ENCODE peak calls at places on chromosomes 6 and 20, in five cellular contexts. K is A673, J is suprapubic skin, S is astrocyte of the spinal cord, A is cardiac fibroblast. Y is an unnamed sample.

GRCh38 chr6:26269406-26270120 is 95.4 kb upstream of the BTN3A2 start:
- DNase-seq in K (peak), J (no peak), S (no peak), A (peak), Y (no peak)

GRCh38 chr20:6265204-6265904 is 142.5 kb upstream of the FERMT1 start:
- DNase-seq in K (peak), J (no peak), S (peak), A (peak), Y (peak)

GRCh38 chr6:40350942-40351217 is 236.3 kb downstream of the LRFN2 start:
- DNase-seq in K (no peak), J (no peak), S (no peak), A (no peak), Y (no peak)

GRCh38 chr20:7454047-7454446 is 486.2 kb downstream of the HAO1 start:
- DNase-seq in K (no peak), J (no peak), S (no peak), A (no peak), Y (no peak)

GRCh38 chr20:16713056-16713455 is 16.8 kb upstream of the SNRPB2 start:
- DNase-seq in K (no peak), J (no peak), S (no peak), A (no peak), Y (no peak)

GRCh38 chr6:89242574-89243330 is 25.6 kb upstream of the GABRR1 start:
- DNase-seq in K (peak), J (no peak), S (peak), A (peak), Y (no peak)

GRCh38 chr6:33850869-33851541 is 47.2 kb upstream of the MLN start:
- DNase-seq in K (no peak), J (no peak), S (no peak), A (no peak), Y (no peak)

GRCh38 chr20:17747431-17747846 is 47.7 kb downstream of the BANF2 start:
- DNase-seq in K (no peak), J (no peak), S (peak), A (peak), Y (no peak)

GRCh38 chr6:11613858-11614257 is 76.3 kb downstream of the TMEM170B start:
- DNase-seq in K (peak), J (no peak), S (peak), A (peak), Y (no peak)

GRCh38 chr20:19936801-19937583 is 80.2 kb upstream of the NAA20 start:
- DNase-seq in K (no peak), J (no peak), S (no peak), A (no peak), Y (no peak)

GRCh38 chr20:32628960-32629530 is 43.9 kb upstream of the NOL4L start:
- DNase-seq in K (no peak), J (no peak), S (no peak), A (no peak), Y (no peak)

GRCh38 chr6:42137192-42137753 is 5.1 kb downstream of the C6orf132 start:
- DNase-seq in K (no peak), J (no peak), S (no peak), A (no peak), Y (no peak)

GRCh38 chr20:63164681-63165537 is 51.0 kb downstream of the YTHDF1 start:
- DNase-seq in K (no peak), J (no peak), S (no peak), A (no peak), Y (no peak)

GRCh38 chr6:123962508-123962907 is 158.8 kb downstream of the NKAIN2 start:
- DNase-seq in K (no peak), J (no peak), S (no peak), A (no peak), Y (peak)

GRCh38 chr20:2533118-2533517 is 3.3 kb upstream of the TMC2 start:
- DNase-seq in K (no peak), J (peak), S (no peak), A (no peak), Y (no peak)

GRCh38 chr6:148709577-148709976 is 37.3 kb upstream of the UST start:
- DNase-seq in K (no peak), J (no peak), S (no peak), A (peak), Y (peak)

GRCh38 chr20:36613974-36614373 is 8.4 kb downstream of the RAB5IF start:
- DNase-seq in K (no peak), J (no peak), S (no peak), A (no peak), Y (no peak)

GRCh38 chr6:132669690-132670291 is 10.8 kb upstream of the TAAR1 start:
- DNase-seq in K (peak), J (no peak), S (peak), A (peak), Y (no peak)

GRCh38 chr6:133549252-133549925 is 308.2 kb downstream of the EYA4 start:
- DNase-seq in K (no peak), J (no peak), S (no peak), A (no peak), Y (no peak)

GRCh38 chr20:62063981-62064787 is 1.5 kb downstream of the TAF4 start:
- DNase-seq in K (no peak), J (no peak), S (no peak), A (peak), Y (no peak)

GRCh38 chr20:61663521-61664425 is 401.9 kb downstream of the TAF4 start:
- DNase-seq in K (no peak), J (no peak), S (no peak), A (no peak), Y (no peak)

GRCh38 chr6:23176883-23177282 is 607.5 kb downstream of the HDGFL1 start:
- DNase-seq in K (peak), J (no peak), S (no peak), A (peak), Y (no peak)

GRCh38 chr6:79048611-79049010 is 29.4 kb downstream of the PHIP start:
- DNase-seq in K (peak), J (no peak), S (peak), A (peak), Y (no peak)

GRCh38 chr6:155528982-155529453 is 73.4 kb upstream of the NOX3 start:
- DNase-seq in K (peak), J (no peak), S (peak), A (peak), Y (no peak)

GRCh38 chr6:43219119-43219518 is 10.2 kb downstream of the DNPH1 start:
- DNase-seq in K (no peak), J (no peak), S (no peak), A (no peak), Y (no peak)

GRCh38 chr6:154986787-154987235 is 8.3 kb upstream of the TIAM2 start:
- DNase-seq in K (no peak), J (no peak), S (no peak), A (no peak), Y (no peak)

GRCh38 chr6:138988469-138988834 is 399 bp upstream of the REPS1 start:
- DNase-seq in K (no peak), J (no peak), S (no peak), A (no peak), Y (no peak)

GRCh38 chr6:126381498-126381897 is 41.6 kb downstream of the CENPW start:
- DNase-seq in K (no peak), J (no peak), S (no peak), A (no peak), Y (no peak)

GRCh38 chr20:63173552-63174191 is 42.3 kb downstream of the YTHDF1 start:
- DNase-seq in K (no peak), J (no peak), S (no peak), A (no peak), Y (no peak)

GRCh38 chr6:24228681-24229255 is 102.8 kb downstream of the NRSN1 start:
- DNase-seq in K (peak), J (no peak), S (peak), A (peak), Y (no peak)

DNA sequence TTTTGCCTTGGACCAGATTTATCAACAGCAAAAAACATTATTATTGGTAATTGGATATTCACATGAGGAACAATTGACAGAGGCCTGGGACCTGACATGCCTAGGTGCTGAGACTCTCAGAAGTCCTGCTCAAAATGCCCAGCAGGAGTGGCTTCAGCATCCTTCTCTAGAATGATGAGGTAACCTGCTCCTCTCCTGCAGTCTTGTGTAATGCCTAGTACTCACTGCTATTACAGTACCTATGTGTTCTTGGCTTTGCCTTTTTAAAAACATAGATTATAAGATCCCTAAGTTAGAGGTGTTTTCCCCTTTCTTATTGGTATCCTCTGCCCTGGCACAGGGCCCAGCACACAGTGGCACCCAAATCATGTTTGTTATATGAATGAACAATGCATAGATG is 230.9 kb downstream of the PKHD1 start:
- DNase-seq in K (no peak), J (no peak), S (no peak), A (no peak), Y (no peak)
- H3K4me3 ChIP-seq in K (no peak), J (no peak), S (no peak), A (no peak), Y (no peak)

GRCh38 chr6:8061736-8062135 is 2.5 kb downstream of the BLOC1S5 start:
- DNase-seq in K (no peak), J (no peak), S (no peak), A (no peak), Y (no peak)

GRCh38 chr6:8057793-8058192 is 6.4 kb downstream of the BLOC1S5 start:
- DNase-seq in K (no peak), J (no peak), S (no peak), A (peak), Y (peak)

GRCh38 chr6:8060346-8060745 is 3.8 kb downstream of the BLOC1S5 start:
- DNase-seq in K (no peak), J (no peak), S (no peak), A (no peak), Y (no peak)

GRCh38 chr6:8057263-8057662 is 6.9 kb downstream of the BLOC1S5 start:
- DNase-seq in K (no peak), J (no peak), S (no peak), A (no peak), Y (peak)

DNA sequence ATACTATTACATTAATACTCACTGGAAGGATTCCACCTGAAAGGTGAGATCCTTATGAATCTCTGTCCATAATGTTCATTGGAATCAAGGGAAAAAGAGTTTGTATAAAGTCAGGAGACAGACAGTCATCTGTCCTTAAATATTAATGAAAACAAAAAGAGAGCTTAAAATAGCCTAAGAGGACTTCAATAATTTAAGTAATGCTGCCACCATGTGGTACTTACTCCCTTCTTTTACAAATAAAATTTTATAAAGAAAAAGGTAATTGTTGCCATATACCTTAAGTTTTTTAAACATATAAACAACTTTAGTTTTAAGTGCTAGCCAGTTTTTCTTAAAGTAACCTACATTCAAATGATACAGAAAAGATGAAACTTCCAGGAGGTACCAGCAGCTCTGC is 5.1 kb downstream of the BLOC1S5 start:
- DNase-seq in K (peak), J (no peak), S (peak), A (peak), Y (no peak)
- TF ChIP-seq CTCF in K (peak), J (no peak), S (peak), A (peak), Y (peak)

DNA sequence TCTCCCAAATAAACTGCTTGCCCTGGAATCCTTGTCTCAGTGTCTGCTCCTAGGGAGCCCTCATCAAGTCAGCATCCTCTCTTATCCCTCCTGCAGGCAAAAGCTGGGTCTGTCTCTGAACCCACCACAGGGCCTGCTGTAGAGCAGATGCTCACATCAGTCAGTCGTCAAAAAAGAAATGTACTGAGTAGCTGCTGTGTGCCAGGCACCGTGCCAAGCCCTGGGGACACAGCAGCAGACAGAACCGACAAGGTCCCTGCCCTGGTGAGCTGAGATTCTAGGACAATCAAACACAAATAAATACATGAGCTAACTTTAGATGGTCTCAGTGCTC is 68.5 kb downstream of the EYA2 start:
- DNase-seq in K (no peak), J (no peak), S (no peak), A (no peak), Y (no peak)
- H3K4me3 ChIP-seq in K (no peak), J (no peak), S (no peak), A (no peak), Y (no peak)

GRCh38 chr6:130788954-130789353 is 38.3 kb upstream of the SMLR1 start:
- DNase-seq in K (no peak), J (no peak), S (no peak), A (no peak), Y (no peak)
- TF ChIP-seq CTCF in K (peak), J (no peak), S (no peak), A (no peak), Y (no peak)